ENCODE peak calls at places on chromosomes 11 and 22, in eight cellular contexts. M is transverse colon, Z is A549, O is stomach, K is ovary, R is tibial nerve, P is SK-N-SH, V is K562. J is an unnamed sample.

GRCh38 chr11:40190294-40190693 is 1269.2 kb downstream of the LRRC4C start:
- DNase-seq in M (no peak), Z (no peak), O (no peak), K (no peak), R (no peak), P (peak), V (no peak), J (no peak)

GRCh38 chr11:112734207-112734606 is 227.0 kb upstream of the NCAM1 start:
- DNase-seq in M (no peak), Z (no peak), O (peak), K (no peak), R (no peak), P (no peak), V (no peak), J (no peak)

GRCh38 chr11:102318469-102318868 is 1.2 kb downstream of the BIRC3 start:
- DNase-seq in M (peak), Z (peak), O (peak), K (no peak), R (no peak), P (no peak), V (no peak), J (no peak)

GRCh38 chr11:109914809-109915653 is 178.2 kb upstream of the ZC3H12C start:
- DNase-seq in M (no peak), Z (no peak), O (no peak), K (no peak), R (no peak), P (no peak), V (peak), J (no peak)

GRCh38 chr11:84889556-84889955 is 737.6 kb downstream of the DLG2 start:
- DNase-seq in M (no peak), Z (no peak), O (no peak), K (no peak), R (no peak), P (no peak), V (no peak), J (no peak)

GRCh38 chr11:70573701-70574151 is 175.4 kb downstream of the CTTN start:
- DNase-seq in M (no peak), Z (no peak), O (no peak), K (peak), R (no peak), P (no peak), V (no peak), J (no peak)

GRCh38 chr11:72233056-72233772 is 8.6 kb downstream of the INPPL1 start:
- DNase-seq in M (no peak), Z (no peak), O (no peak), K (no peak), R (no peak), P (no peak), V (no peak), J (no peak)

GRCh38 chr11:128326791-128327190 is 260.6 kb downstream of the ETS1 start:
- DNase-seq in M (no peak), Z (no peak), O (no peak), K (no peak), R (no peak), P (no peak), V (no peak), J (peak)

GRCh38 chr11:104819603-104820002 is 78.7 kb downstream of the CASP12 start:
- DNase-seq in M (no peak), Z (no peak), O (no peak), K (no peak), R (no peak), P (no peak), V (no peak), J (no peak)

GRCh38 chr11:2928605-2929510 is at the start of gene PHLDA2:
- DNase-seq in M (peak), Z (peak), O (peak), K (peak), R (no peak), P (peak), V (peak), J (peak)

GRCh38 chr11:126901783-126902182 is 98.8 kb downstream of the KIRREL3 start:
- DNase-seq in M (no peak), Z (no peak), O (no peak), K (no peak), R (no peak), P (no peak), V (no peak), J (no peak)

GRCh38 chr11:18802381-18803257 is 11.0 kb upstream of the PTPN5 start:
- DNase-seq in M (peak), Z (peak), O (peak), K (no peak), R (no peak), P (peak), V (peak), J (no peak)

GRCh38 chr22:19042285-19043110 is 79.7 kb downstream of the DGCR2 start:
- DNase-seq in M (no peak), Z (no peak), O (no peak), K (peak), R (no peak), P (no peak), V (no peak), J (no peak)

GRCh38 chr11:80096736-80097135 is 655.9 kb upstream of the TENM4 start:
- DNase-seq in M (no peak), Z (no peak), O (no peak), K (no peak), R (no peak), P (no peak), V (no peak), J (no peak)

GRCh38 chr11:80097146-80097545 is 656.3 kb upstream of the TENM4 start:
- DNase-seq in M (no peak), Z (no peak), O (no peak), K (no peak), R (no peak), P (no peak), V (no peak), J (no peak)
- H3K4me3 ChIP-seq in M (no peak), Z (no peak), O (no peak), K (no peak), R (no peak), P (no peak), V (no peak), J (no peak)

GRCh38 chr11:90438069-90438468 is 215.2 kb upstream of the CHORDC1 start:
- DNase-seq in M (no peak), Z (no peak), O (no peak), K (no peak), R (no peak), P (no peak), V (no peak), J (no peak)

DNA sequence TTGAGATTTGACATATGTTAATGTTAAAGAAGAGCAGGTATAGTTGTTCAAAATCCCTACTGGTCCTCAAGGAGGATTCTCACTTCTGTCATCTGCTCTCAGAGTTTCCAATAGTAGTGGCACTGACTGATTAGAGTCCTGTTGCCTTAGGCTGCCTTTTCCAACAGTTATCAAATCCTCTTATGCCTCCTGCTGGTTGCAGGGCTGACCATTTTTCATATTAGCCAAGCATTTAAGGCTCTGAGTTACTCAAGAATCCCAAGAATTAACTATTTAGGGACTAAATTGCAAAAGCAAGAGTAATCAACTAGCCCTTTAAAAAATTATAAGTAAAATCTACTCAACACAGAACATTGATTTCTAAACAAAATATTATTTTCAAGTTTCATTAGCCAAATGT is 212.0 kb upstream of the CHORDC1 start:
- DNase-seq in M (no peak), Z (no peak), O (no peak), K (no peak), R (no peak), P (no peak), V (no peak), J (no peak)
- TF ChIP-seq CTCF in M (no peak), Z (no peak), O (peak), K (no peak), R (no peak), P (peak), V (no peak), J (no peak)

DNA sequence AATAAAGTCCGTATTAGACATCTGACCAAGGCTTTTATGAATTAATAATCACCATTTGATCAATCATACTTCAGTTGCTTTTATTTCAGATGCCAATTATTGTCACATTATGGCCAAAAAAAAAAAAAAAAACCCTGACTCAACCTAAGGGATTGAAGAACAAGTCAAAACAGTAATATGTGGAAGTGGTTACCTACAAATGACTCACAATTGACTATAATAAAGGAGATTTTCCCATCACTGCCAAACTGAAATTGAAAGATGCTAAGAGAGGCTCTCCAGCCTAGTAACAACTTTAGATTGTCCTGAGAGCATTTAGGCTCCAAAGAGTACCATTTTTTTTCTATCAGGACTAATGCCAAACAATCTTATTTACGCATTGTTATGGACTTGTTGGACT is 35.2 kb downstream of the SOX6 start:
- DNase-seq in M (no peak), Z (no peak), O (no peak), K (no peak), R (no peak), P (no peak), V (no peak), J (no peak)
- TF ChIP-seq EP300 in M (no peak), Z (no peak), O (no peak), K (no peak), R (no peak), P (no peak), V (no peak), J (no peak)

GRCh38 chr22:26482171-26482570 is 1.4 kb downstream of the HPS4 start:
- DNase-seq in M (no peak), Z (no peak), O (no peak), K (no peak), R (no peak), P (no peak), V (no peak), J (no peak)
- H3K4me3 ChIP-seq in M (no peak), Z (no peak), O (no peak), K (no peak), R (no peak), P (no peak), V (peak), J (no peak)

DNA sequence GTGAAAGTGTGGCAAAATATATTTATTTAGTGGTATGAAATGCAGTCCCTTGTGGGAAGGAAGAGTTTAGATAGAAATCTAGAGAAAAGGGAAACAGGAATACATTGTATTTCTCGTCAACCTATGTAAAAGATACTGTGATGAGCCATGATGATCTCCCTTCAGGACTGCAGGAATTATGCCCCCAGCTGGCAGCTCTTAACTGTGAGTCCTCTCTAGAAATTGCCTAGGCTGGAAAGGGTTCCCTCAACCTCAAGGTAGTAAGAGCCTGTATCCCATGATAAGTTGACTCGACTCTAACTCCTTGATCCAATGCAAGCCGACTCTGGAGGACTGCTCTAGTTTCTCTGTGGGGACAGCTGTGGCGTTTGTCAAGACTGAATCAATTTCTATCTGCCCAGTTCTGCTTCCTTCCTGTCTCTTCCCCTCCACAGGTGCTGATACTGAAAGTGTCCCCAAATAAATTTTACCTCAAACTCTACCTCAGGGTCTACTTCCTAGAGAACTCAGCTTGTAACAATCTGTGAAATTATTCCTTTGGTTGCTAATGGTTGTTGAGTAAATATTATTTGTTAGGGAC is 897.3 kb downstream of the METTL15 start:
- DNase-seq in M (no peak), Z (no peak), O (no peak), K (no peak), R (no peak), P (no peak), V (no peak), J (no peak)
- TF ChIP-seq CTCF in M (no peak), Z (no peak), O (no peak), K (no peak), R (no peak), P (no peak), V (no peak), J (no peak)

DNA sequence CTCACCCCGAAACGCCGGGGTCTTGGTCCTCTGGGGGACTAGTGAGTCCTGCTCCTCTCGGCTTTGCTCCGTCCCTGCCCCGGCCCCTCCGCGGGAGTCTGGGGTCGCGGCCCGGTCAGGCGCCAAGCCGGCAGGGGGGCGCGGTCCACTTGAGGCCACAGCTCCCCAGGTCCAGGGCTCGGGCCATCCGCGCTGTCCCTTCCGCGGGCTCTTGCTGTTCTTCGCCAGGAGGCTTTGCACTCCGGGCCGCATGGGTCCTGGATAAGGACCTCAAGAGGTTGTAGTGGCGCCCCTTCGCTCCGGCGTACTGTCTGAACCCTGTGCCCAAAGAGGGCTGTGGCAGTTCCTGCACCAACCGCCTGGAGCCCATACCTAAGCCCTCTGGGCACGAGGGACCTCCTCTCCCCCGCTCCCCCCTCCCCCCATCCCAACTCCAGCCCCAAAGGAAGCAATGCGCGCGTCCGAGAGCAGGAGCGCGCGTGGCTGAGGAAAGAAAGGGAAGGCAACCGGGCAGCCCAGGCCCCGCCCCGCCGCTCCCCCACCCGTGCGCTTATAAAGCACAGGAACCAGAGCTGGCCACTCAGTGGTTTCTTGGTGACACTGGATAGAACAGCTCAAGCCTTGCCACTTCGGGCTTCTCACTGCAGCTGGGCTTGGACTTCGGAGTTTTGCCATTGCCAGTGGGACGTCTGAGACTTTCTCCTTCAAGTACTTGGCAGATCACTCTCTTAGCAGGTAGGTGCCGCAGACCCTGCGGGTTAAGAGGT is at the start of gene ADM:
- DNase-seq in M (peak), Z (peak), O (peak), K (peak), R (peak), P (peak), V (peak), J (peak)
- TF ChIP-seq EP300 in M (no peak), Z (no peak), O (no peak), K (no peak), R (no peak), P (no peak), V (no peak), J (no peak)

DNA sequence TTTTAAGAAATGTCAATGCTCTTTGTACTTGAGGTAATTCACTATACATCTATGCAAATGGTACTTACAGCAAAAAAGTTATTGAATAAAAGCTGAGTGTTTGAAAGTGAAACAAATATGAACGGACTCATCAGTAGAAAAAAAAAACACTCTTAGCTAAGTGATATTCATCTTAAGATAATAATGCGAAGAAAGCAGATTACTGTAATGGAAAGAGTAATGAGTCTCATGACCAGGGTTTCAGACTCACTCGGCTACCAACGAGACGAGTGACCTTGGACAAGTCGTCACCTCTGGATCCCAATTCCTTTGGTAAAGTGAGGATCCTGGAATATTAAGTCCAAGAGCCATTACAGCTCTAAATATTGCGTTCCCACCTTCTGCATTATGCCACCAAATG is 57.0 kb downstream of the PACSIN2 start:
- DNase-seq in M (no peak), Z (no peak), O (no peak), K (no peak), R (no peak), P (no peak), V (no peak), J (no peak)
- H3K4me3 ChIP-seq in M (no peak), Z (no peak), O (no peak), K (no peak), R (no peak), P (no peak), V (peak), J (no peak)

DNA sequence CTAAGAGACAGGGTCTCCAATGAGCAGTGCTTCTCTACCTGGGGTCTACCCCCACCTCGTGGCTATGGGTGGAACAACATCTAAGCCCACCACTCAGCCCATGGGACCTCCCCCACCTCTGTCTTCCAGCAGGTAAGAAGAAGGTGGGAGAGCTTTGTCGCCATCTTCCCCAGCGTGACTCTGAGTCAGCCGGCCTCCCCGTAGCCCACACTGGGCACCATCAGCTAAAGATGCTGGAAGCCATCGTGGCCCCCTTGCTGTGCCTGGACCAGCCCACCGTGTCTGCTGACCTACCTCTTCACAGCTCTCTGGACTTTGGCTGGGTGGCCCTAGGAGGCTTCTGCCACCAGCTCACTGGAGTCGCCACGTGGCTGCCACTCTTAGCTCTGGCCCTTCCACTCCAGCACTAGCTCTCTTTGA is 954 bp downstream of the C11orf86 start:
- DNase-seq in M (no peak), Z (no peak), O (no peak), K (no peak), R (no peak), P (peak), V (peak), J (no peak)
- TF ChIP-seq CTCF in M (peak), Z (peak), O (peak), K (no peak), R (peak), P (peak), V (peak), J (peak)

GRCh38 chr11:33339247-33339646 is 82.1 kb downstream of the HIPK3 start:
- DNase-seq in M (no peak), Z (no peak), O (no peak), K (no peak), R (no peak), P (no peak), V (no peak), J (no peak)
- TF ChIP-seq EP300 in M (no peak), Z (no peak), O (no peak), K (no peak), R (no peak), P (no peak), V (no peak), J (no peak)

J was measured in upper lobe of left lung.